ENCODE peak calls at places on chromosomes 5 and 9, in five cellular contexts. K is neural progenitor cell, V is endodermal cell, N is cardiac muscle cell, Q is dorsolateral prefrontal cortex. X is an unnamed sample. For H3K27me3, the result is how much of the 10 kb centered on the place peaks cover.

GRCh38 chr5:88683506-88684135 is 199.4 kb downstream of the MEF2C start:
- DNase-seq in Q (peak), V (peak), K (peak), N (no peak), X (no peak)

GRCh38 chr9:107007981-107008380 is 145.0 kb downstream of the ZNF462 start:
- DNase-seq in Q (no peak), N (no peak), K (peak), V (no peak), X (no peak)

GRCh38 chr9:114470581-114470980 is 34.7 kb downstream of the WHRN start:
- DNase-seq in V (no peak), N (no peak), Q (no peak), K (no peak), X (no peak)

GRCh38 chr5:75243510-75243909 is 6.8 kb upstream of the ANKRD31 start:
- DNase-seq in Q (no peak), K (no peak), N (no peak), V (no peak), X (no peak)

GRCh38 chr5:81626524-81626923 is 124.4 kb downstream of the SSBP2 start:
- DNase-seq in K (no peak), Q (no peak), V (no peak), N (peak), X (no peak)

GRCh38 chr9:137484551-137485315 is 25.6 kb upstream of the NSMF start:
- DNase-seq in V (no peak), N (no peak), K (no peak), Q (no peak), X (no peak)

GRCh38 chr9:136728548-136729123 is 14.1 kb downstream of the LCN10 start:
- DNase-seq in Q (no peak), V (peak), K (peak), N (peak), X (no peak)

GRCh38 chr9:13750061-13750460 is 470.6 kb upstream of the MPDZ start:
- DNase-seq in V (no peak), K (no peak), Q (no peak), N (no peak), X (no peak)

GRCh38 chr9:33813712-33814641 is 3.0 kb upstream of the UBE2R2 start:
- DNase-seq in V (no peak), N (peak), K (peak), Q (no peak), X (no peak)

GRCh38 chr5:137220523-137220927 is 278.6 kb downstream of the SPOCK1 start:
- DNase-seq in Q (no peak), N (peak), K (peak), V (peak), X (no peak)

GRCh38 chr5:98482321-98483111 is 290.9 kb upstream of the RGMB start:
- DNase-seq in K (no peak), Q (no peak), V (peak), N (no peak), X (no peak)

GRCh38 chr5:13133951-13134350 is 810.5 kb downstream of the DNAH5 start:
- DNase-seq in Q (no peak), K (no peak), N (no peak), V (no peak), X (no peak)

GRCh38 chr9:110246214-110246613 is 10.1 kb downstream of the TXN start:
- DNase-seq in N (peak), K (peak), Q (no peak), V (no peak), X (no peak)

GRCh38 chr5:176441921-176442323 is 6.3 kb upstream of the FAF2 start:
- DNase-seq in N (no peak), Q (no peak), V (peak), K (peak), X (no peak)

GRCh38 chr9:28899267-28899666 is 1326.0 kb upstream of the C9orf72 start:
- DNase-seq in K (no peak), V (no peak), N (no peak), Q (no peak), X (no peak)

GRCh38 chr5:102911973-102912372 is 156.9 kb downstream of the PAM start:
- DNase-seq in K (no peak), V (no peak), N (no peak), Q (no peak), X (no peak)

GRCh38 chr5:142959683-142960308 is 189.6 kb downstream of the ARHGAP26 start:
- DNase-seq in N (no peak), V (no peak), K (no peak), Q (no peak), X (no peak)

GRCh38 chr5:40672440-40672839 is 7.3 kb upstream of the PTGER4 start:
- DNase-seq in V (no peak), Q (no peak), N (no peak), K (no peak), X (no peak)

GRCh38 chr9:10804486-10804885 is 191.7 kb upstream of the PTPRD start:
- DNase-seq in Q (no peak), V (no peak), N (no peak), K (peak), X (no peak)

DNA sequence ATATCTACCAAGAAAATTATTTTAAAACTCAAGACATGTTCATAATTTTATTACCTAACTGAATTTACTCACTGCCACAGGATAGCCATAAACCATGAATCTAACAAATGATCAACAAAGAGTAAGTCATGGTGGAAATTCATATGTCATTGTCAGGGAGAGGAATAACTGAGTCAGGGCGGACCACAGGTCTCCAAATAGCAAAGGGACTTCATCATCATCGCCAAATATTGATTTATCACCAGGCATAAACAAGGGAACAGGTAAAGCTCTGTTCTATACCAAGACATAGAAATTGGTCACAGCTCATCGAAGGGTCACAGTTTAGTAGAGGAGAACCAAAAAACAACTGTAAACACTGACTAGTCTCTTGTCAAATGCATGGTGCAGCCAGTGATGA is 94.8 kb downstream of the CTNND2 start:
- DNase-seq in N (no peak), Q (no peak), K (no peak), V (no peak), X (no peak)
- H3K27me3 ChIP-seq in N (under half), Q (under half), K (under half), V (under half), X (under half)

GRCh38 chr5:119078071-119078846 is 7.4 kb downstream of the DMXL1 start:
- DNase-seq in K (no peak), N (no peak), V (no peak), Q (no peak), X (no peak)
- H3K4me3 ChIP-seq in K (no peak), N (no peak), V (no peak), Q (no peak), X (no peak)

DNA sequence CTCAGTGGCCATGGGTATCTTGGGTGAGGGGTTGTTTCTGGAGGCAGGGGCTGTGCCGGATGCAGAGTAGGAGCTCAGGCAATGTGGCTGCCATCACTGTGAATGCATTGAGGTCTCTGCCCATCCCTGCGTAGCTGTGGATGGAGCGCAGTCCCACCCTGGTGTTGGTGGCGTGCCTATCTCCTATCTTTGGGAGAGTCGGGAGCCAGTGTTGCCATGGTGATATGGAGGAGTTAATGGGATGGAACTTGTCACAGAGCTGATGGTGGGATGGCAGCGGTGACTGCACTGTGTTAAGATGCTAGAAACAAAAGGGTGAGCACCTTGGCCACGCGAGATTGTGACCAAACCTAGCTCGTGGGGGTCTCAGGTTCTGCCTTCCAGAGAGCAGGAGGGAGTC is 197.3 kb downstream of the MELK start:
- DNase-seq in N (no peak), V (no peak), Q (no peak), K (no peak), X (no peak)
- H3K27me3 ChIP-seq in N (under half), V (under half), Q (under half), K (half or more), X (under half)

GRCh38 chr9:105449081-105449480 is 1.2 kb downstream of the FSD1L start:
- DNase-seq in K (no peak), N (no peak), Q (no peak), V (no peak), X (no peak)
- H3K4me3 ChIP-seq in K (peak), N (peak), Q (peak), V (peak), X (no peak)

X was measured in lung.